ENCODE peak calls at places on chromosomes 7 and 10, in four cellular contexts. One of them, this sample, is unnamed.

GRCh38 chr7:114508096-114508495 is 93.5 kb downstream of the FOXP2 start:
- DNase-seq in GM12878: no peak
- DNase-seq in K562: no peak
- DNase-seq in HepG2: no peak
- DNase-seq in this sample: no peak

GRCh38 chr7:29469984-29470557 is 93.6 kb upstream of the PRR15 start:
- DNase-seq in K562: no peak
- DNase-seq in GM12878: no peak
- DNase-seq in HepG2: no peak
- DNase-seq in this sample: no peak

GRCh38 chr10:44334621-44335184 is 50.2 kb downstream of the CXCL12 start:
- DNase-seq in HepG2: no peak
- DNase-seq in K562: no peak
- DNase-seq in GM12878: no peak
- DNase-seq in this sample: no peak

GRCh38 chr10:25047902-25048301 is 31.5 kb downstream of the THNSL1 start:
- DNase-seq in GM12878: no peak
- DNase-seq in HepG2: no peak
- DNase-seq in K562: peak
- DNase-seq in this sample: no peak

GRCh38 chr7:116588641-116589594 is 64.1 kb downstream of the CAV1 start:
- DNase-seq in GM12878: no peak
- DNase-seq in K562: peak
- DNase-seq in HepG2: peak
- DNase-seq in this sample: peak

GRCh38 chr10:111473361-111473760 is 396.5 kb downstream of the ADRA2A start:
- DNase-seq in HepG2: no peak
- DNase-seq in GM12878: no peak
- DNase-seq in K562: no peak
- DNase-seq in this sample: no peak

GRCh38 chr7:40499718-40500117 is 364.9 kb downstream of the SUGCT start:
- DNase-seq in K562: no peak
- DNase-seq in HepG2: no peak
- DNase-seq in GM12878: no peak
- DNase-seq in this sample: no peak

GRCh38 chr10:489335-489734 is 200.1 kb downstream of the DIP2C start:
- DNase-seq in GM12878: no peak
- DNase-seq in HepG2: no peak
- DNase-seq in K562: no peak
- DNase-seq in this sample: no peak

GRCh38 chr10:50275650-50276235 is 24.4 kb upstream of the ASAH2 start:
- DNase-seq in K562: peak
- DNase-seq in GM12878: peak
- DNase-seq in HepG2: peak
- DNase-seq in this sample: peak

GRCh38 chr10:125396651-125397050 is 236.3 kb upstream of the CTBP2 start:
- DNase-seq in HepG2: no peak
- DNase-seq in K562: no peak
- DNase-seq in GM12878: no peak
- DNase-seq in this sample: no peak

GRCh38 chr10:103507235-103508191 is 14.0 kb downstream of the NEURL1 start:
- DNase-seq in K562: no peak
- DNase-seq in HepG2: no peak
- DNase-seq in GM12878: no peak
- DNase-seq in this sample: peak

GRCh38 chr7:128811631-128812430 is 18.4 kb upstream of the FLNC start:
- DNase-seq in GM12878: no peak
- DNase-seq in HepG2: no peak
- DNase-seq in K562: no peak
- DNase-seq in this sample: no peak

GRCh38 chr7:4266270-4267040 is 415.6 kb upstream of the FOXK1 start:
- DNase-seq in K562: no peak
- DNase-seq in HepG2: no peak
- DNase-seq in GM12878: no peak
- DNase-seq in this sample: no peak

GRCh38 chr10:68586622-68587325 is 26.6 kb downstream of the TET1 start:
- DNase-seq in K562: no peak
- DNase-seq in GM12878: no peak
- DNase-seq in HepG2: no peak
- DNase-seq in this sample: no peak

GRCh38 chr7:95469187-95469586 is 16.6 kb upstream of the ASB4 start:
- DNase-seq in HepG2: no peak
- DNase-seq in GM12878: no peak
- DNase-seq in K562: no peak
- DNase-seq in this sample: no peak

GRCh38 chr10:126661841-126662520 is 8.5 kb downstream of the C10orf90 start:
- DNase-seq in K562: no peak
- DNase-seq in HepG2: no peak
- DNase-seq in GM12878: no peak
- DNase-seq in this sample: no peak

GRCh38 chr7:133230591-133231194 is 22.2 kb upstream of the EXOC4 start:
- DNase-seq in K562: peak
- DNase-seq in GM12878: no peak
- DNase-seq in HepG2: peak
- DNase-seq in this sample: peak

GRCh38 chr7:18754766-18755165 is 259.2 kb downstream of the HDAC9 start:
- DNase-seq in HepG2: no peak
- DNase-seq in GM12878: no peak
- DNase-seq in K562: no peak
- DNase-seq in this sample: no peak

GRCh38 chr10:91511549-91512330 is 101.6 kb downstream of the HECTD2 start:
- DNase-seq in K562: no peak
- DNase-seq in GM12878: no peak
- DNase-seq in HepG2: no peak
- DNase-seq in this sample: no peak

GRCh38 chr10:59373071-59373470 is 10.7 kb upstream of the FAM13C start:
- DNase-seq in K562: no peak
- DNase-seq in HepG2: no peak
- DNase-seq in GM12878: no peak
- DNase-seq in this sample: no peak

GRCh38 chr10:87585565-87586514 is 73.8 kb upstream of the PAPSS2 start:
- DNase-seq in GM12878: no peak
- DNase-seq in K562: no peak
- DNase-seq in HepG2: peak
- DNase-seq in this sample: peak

GRCh38 chr10:61963669-61964058 is 62.2 kb downstream of the ARID5B start:
- DNase-seq in HepG2: no peak
- DNase-seq in K562: no peak
- DNase-seq in GM12878: no peak
- DNase-seq in this sample: no peak

GRCh38 chr7:11436773-11437524 is 395.0 kb downstream of the THSD7A start:
- DNase-seq in GM12878: no peak
- DNase-seq in K562: no peak
- DNase-seq in HepG2: no peak
- DNase-seq in this sample: no peak

GRCh38 chr10:8437896-8438295 is 383.4 kb downstream of the GATA3 start:
- DNase-seq in GM12878: no peak
- DNase-seq in HepG2: no peak
- DNase-seq in K562: no peak
- DNase-seq in this sample: no peak

GRCh38 chr10:133481657-133482056 is 27.9 kb downstream of the SCART1 start:
- DNase-seq in K562: no peak
- DNase-seq in HepG2: no peak
- DNase-seq in GM12878: no peak
- DNase-seq in this sample: peak

GRCh38 chr10:13961096-13961495 is 369.6 kb downstream of the FRMD4A start:
- DNase-seq in K562: no peak
- DNase-seq in HepG2: no peak
- DNase-seq in GM12878: no peak
- DNase-seq in this sample: no peak
- TF ChIP-seq FOXM1 in K562: no peak
- TF ChIP-seq FOXM1 in HepG2: no peak
- TF ChIP-seq FOXM1 in GM12878: no peak
- TF ChIP-seq FOXM1 in this sample: no peak

DNA sequence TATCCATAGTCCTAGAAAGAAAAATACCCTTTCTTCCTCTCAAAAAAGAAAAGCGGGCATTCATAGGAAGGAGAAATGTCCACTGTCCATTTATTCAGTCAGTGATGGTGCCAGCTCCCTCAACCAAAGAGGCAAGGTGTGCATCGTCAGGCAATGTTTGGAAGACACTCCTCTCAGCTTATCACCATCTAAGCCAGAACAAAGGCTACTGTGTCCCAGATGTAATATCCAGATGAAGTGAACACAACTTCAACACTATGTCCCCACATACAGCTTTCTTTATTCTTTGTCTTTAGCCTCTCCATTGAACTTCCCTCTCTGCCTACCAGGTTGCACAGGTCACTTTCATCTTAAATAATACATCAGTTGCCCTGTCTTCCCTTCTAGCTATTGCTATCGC is 131.4 kb upstream of the RNF32 start:
- DNase-seq in HepG2: peak
- DNase-seq in K562: no peak
- DNase-seq in GM12878: no peak
- DNase-seq in this sample: no peak
- TF ChIP-seq BHLHE40 in HepG2: no peak
- TF ChIP-seq BHLHE40 in K562: no peak
- TF ChIP-seq BHLHE40 in GM12878: no peak
- TF ChIP-seq BHLHE40 in this sample: no peak

GRCh38 chr7:73779517-73779916 is 9.4 kb upstream of the CLDN3 start:
- DNase-seq in GM12878: no peak
- DNase-seq in K562: no peak
- DNase-seq in HepG2: no peak
- DNase-seq in this sample: no peak

GRCh38 chr7:73774923-73775322 is 4.9 kb upstream of the CLDN3 start:
- DNase-seq in GM12878: no peak
- DNase-seq in HepG2: no peak
- DNase-seq in K562: peak
- DNase-seq in this sample: no peak

GRCh38 chr7:73773700-73774517 is 3.8 kb upstream of the CLDN3 start:
- DNase-seq in HepG2: no peak
- DNase-seq in GM12878: no peak
- DNase-seq in K562: no peak
- DNase-seq in this sample: no peak

GRCh38 chr7:73778801-73779389 is 8.8 kb upstream of the CLDN3 start:
- DNase-seq in K562: peak
- DNase-seq in HepG2: no peak
- DNase-seq in GM12878: no peak
- DNase-seq in this sample: no peak
- TF ChIP-seq FOXM1 in K562: no peak
- TF ChIP-seq FOXM1 in HepG2: no peak
- TF ChIP-seq FOXM1 in GM12878: no peak
- TF ChIP-seq FOXM1 in this sample: no peak

GRCh38 chr7:36682102-36682501 is 42.2 kb downstream of the AOAH start:
- DNase-seq in K562: no peak
- DNase-seq in HepG2: no peak
- DNase-seq in GM12878: no peak
- DNase-seq in this sample: no peak

GRCh38 chr7:36684951-36685350 is 39.3 kb downstream of the AOAH start:
- DNase-seq in K562: no peak
- DNase-seq in GM12878: no peak
- DNase-seq in HepG2: no peak
- DNase-seq in this sample: no peak

GRCh38 chr7:36686499-36686898 is 37.8 kb downstream of the AOAH start:
- DNase-seq in GM12878: no peak
- DNase-seq in K562: no peak
- DNase-seq in HepG2: no peak
- DNase-seq in this sample: no peak

GRCh38 chr7:36683695-36684357 is 40.5 kb downstream of the AOAH start:
- DNase-seq in K562: no peak
- DNase-seq in GM12878: no peak
- DNase-seq in HepG2: no peak
- DNase-seq in this sample: no peak

GRCh38 chr7:36683111-36683510 is 41.2 kb downstream of the AOAH start:
- DNase-seq in GM12878: no peak
- DNase-seq in HepG2: no peak
- DNase-seq in K562: no peak
- DNase-seq in this sample: no peak
- TF ChIP-seq BHLHE40 in GM12878: no peak
- TF ChIP-seq BHLHE40 in HepG2: no peak
- TF ChIP-seq BHLHE40 in K562: no peak
- TF ChIP-seq BHLHE40 in this sample: no peak

GRCh38 chr10:52755297-52756062 is 17.1 kb downstream of the MBL2 start:
- DNase-seq in GM12878: no peak
- DNase-seq in K562: no peak
- DNase-seq in HepG2: peak
- DNase-seq in this sample: no peak
- TF ChIP-seq FOXM1 in GM12878: no peak
- TF ChIP-seq FOXM1 in K562: no peak
- TF ChIP-seq FOXM1 in HepG2: no peak
- TF ChIP-seq FOXM1 in this sample: no peak

DNA sequence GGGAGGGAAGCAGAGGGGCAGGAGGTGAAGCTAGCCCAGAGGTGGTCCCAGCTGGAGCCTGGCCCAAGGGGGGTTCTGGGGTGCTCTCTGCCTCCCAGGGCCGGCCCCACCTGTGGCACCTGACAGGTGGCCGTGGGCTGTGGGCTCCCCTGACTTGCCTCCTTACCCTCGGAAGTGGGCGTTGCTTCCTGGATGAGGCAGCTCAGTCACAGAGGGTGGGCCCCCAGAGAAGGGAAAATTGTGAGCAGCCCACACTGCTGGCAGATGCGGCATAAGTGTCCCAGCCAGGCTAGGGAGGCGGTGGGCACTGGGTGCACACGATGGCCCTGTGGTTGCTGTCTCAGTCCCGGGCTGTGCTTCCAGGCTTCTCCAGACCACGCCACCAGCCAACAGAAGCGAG is 118.9 kb downstream of the LRRC18 start:
- DNase-seq in HepG2: no peak
- DNase-seq in K562: no peak
- DNase-seq in GM12878: no peak
- DNase-seq in this sample: no peak
- TF ChIP-seq BHLHE40 in HepG2: no peak
- TF ChIP-seq BHLHE40 in K562: no peak
- TF ChIP-seq BHLHE40 in GM12878: no peak
- TF ChIP-seq BHLHE40 in this sample: no peak

GRCh38 chr10:80659284-80659683 is 121.6 kb downstream of the SH2D4B start:
- DNase-seq in GM12878: no peak
- DNase-seq in HepG2: no peak
- DNase-seq in K562: no peak
- DNase-seq in this sample: no peak
- TF ChIP-seq FOXM1 in GM12878: no peak
- TF ChIP-seq FOXM1 in HepG2: no peak
- TF ChIP-seq FOXM1 in K562: no peak
- TF ChIP-seq FOXM1 in this sample: no peak